ENCODE peak calls at places on chromosomes 1 and 21, in seven cellular contexts. One of them, this sample, is unnamed.

GRCh38 chr1:178510155-178510554 is 2.8 kb upstream of the TEX35 start:
- DNase-seq in B cell: no peak
- DNase-seq in GM12892: no peak
- DNase-seq in T-helper 1 cell: no peak
- DNase-seq in GM13976: no peak
- DNase-seq in ovary: no peak
- DNase-seq in NCI-H446: no peak
- DNase-seq in this sample: no peak

GRCh38 chr1:243345205-243345604 is 89.4 kb downstream of the SDCCAG8 start:
- DNase-seq in ovary: peak; percentile 37
- DNase-seq in T-helper 1 cell: no peak
- DNase-seq in B cell: no peak
- DNase-seq in NCI-H446: peak; percentile 70
- DNase-seq in GM12892: no peak
- DNase-seq in GM13976: no peak
- DNase-seq in this sample: no peak

GRCh38 chr1:181134543-181135461 is 46.3 kb downstream of the IER5 start:
- DNase-seq in B cell: peak; percentile 72
- DNase-seq in NCI-H446: peak; percentile 45
- DNase-seq in T-helper 1 cell: no peak
- DNase-seq in ovary: no peak
- DNase-seq in GM12892: no peak
- DNase-seq in GM13976: peak; percentile 68
- DNase-seq in this sample: peak; percentile 73

GRCh38 chr1:243855616-243856318 is 5.7 kb upstream of the AKT3 start:
- DNase-seq in GM13976: no peak
- DNase-seq in NCI-H446: no peak
- DNase-seq in T-helper 1 cell: no peak
- DNase-seq in B cell: no peak
- DNase-seq in ovary: no peak
- DNase-seq in GM12892: no peak
- DNase-seq in this sample: no peak

GRCh38 chr1:151282883-151283725 is 1.0 kb downstream of the ZNF687 start:
- DNase-seq in GM13976: peak; percentile 62
- DNase-seq in ovary: peak; percentile 59
- DNase-seq in T-helper 1 cell: no peak
- DNase-seq in GM12892: no peak
- DNase-seq in B cell: no peak
- DNase-seq in NCI-H446: no peak
- DNase-seq in this sample: peak; percentile 59

GRCh38 chr1:163796394-163796821 is 474.7 kb downstream of the NUF2 start:
- DNase-seq in ovary: no peak
- DNase-seq in T-helper 1 cell: no peak
- DNase-seq in B cell: no peak
- DNase-seq in GM12892: no peak
- DNase-seq in GM13976: no peak
- DNase-seq in NCI-H446: no peak
- DNase-seq in this sample: no peak

GRCh38 chr1:177872563-177872900 is 97.3 kb downstream of the SEC16B start:
- DNase-seq in GM13976: no peak
- DNase-seq in GM12892: no peak
- DNase-seq in NCI-H446: no peak
- DNase-seq in B cell: no peak
- DNase-seq in ovary: no peak
- DNase-seq in T-helper 1 cell: no peak
- DNase-seq in this sample: no peak

GRCh38 chr21:41164981-41165650 is 2.8 kb upstream of the BACE2 start:
- DNase-seq in T-helper 1 cell: no peak
- DNase-seq in NCI-H446: no peak
- DNase-seq in B cell: no peak
- DNase-seq in ovary: no peak
- DNase-seq in GM12892: no peak
- DNase-seq in GM13976: no peak
- DNase-seq in this sample: no peak

GRCh38 chr1:56838726-56839125 is 15.9 kb upstream of the C8A start:
- DNase-seq in NCI-H446: no peak
- DNase-seq in GM13976: no peak
- DNase-seq in GM12892: no peak
- DNase-seq in T-helper 1 cell: no peak
- DNase-seq in ovary: no peak
- DNase-seq in B cell: no peak
- DNase-seq in this sample: no peak

GRCh38 chr21:42554251-42554937 is 40.7 kb downstream of the SLC37A1 start:
- DNase-seq in ovary: no peak
- DNase-seq in B cell: no peak
- DNase-seq in GM12892: no peak
- DNase-seq in T-helper 1 cell: no peak
- DNase-seq in NCI-H446: no peak
- DNase-seq in GM13976: no peak
- DNase-seq in this sample: no peak

This sample was measured in GM10248.